ENCODE peak calls at places on chromosomes 1 and 21, in five cellular contexts. One of them, this sample, is unnamed.

GRCh38 chr1:209593747-209594146 is 10.2 kb downstream of the CAMK1G start:
- DNase-seq in GM04504: no peak
- DNase-seq in Kasumi-1: no peak
- DNase-seq in T-helper 1 cell: no peak
- DNase-seq in aorta: no peak
- DNase-seq in this sample: no peak

GRCh38 chr1:3453891-3454810 is at the start of gene ARHGEF16:
- DNase-seq in aorta: no peak
- DNase-seq in Kasumi-1: peak; percentile 17
- DNase-seq in T-helper 1 cell: peak; percentile 36
- DNase-seq in GM04504: peak; percentile 1
- DNase-seq in this sample: no peak

GRCh38 chr1:172068334-172068733 is 227.0 kb downstream of the DNM3 start:
- DNase-seq in Kasumi-1: no peak
- DNase-seq in T-helper 1 cell: no peak
- DNase-seq in GM04504: no peak
- DNase-seq in aorta: no peak
- DNase-seq in this sample: no peak

GRCh38 chr1:168512864-168513595 is 30.8 kb downstream of the XCL2 start:
- DNase-seq in T-helper 1 cell: no peak
- DNase-seq in aorta: no peak
- DNase-seq in Kasumi-1: no peak
- DNase-seq in GM04504: no peak
- DNase-seq in this sample: peak; percentile 35

GRCh38 chr1:47580451-47580980 is 142.7 kb downstream of the FOXD2 start:
- DNase-seq in T-helper 1 cell: no peak
- DNase-seq in GM04504: no peak
- DNase-seq in Kasumi-1: no peak
- DNase-seq in aorta: no peak
- DNase-seq in this sample: no peak

GRCh38 chr1:19042675-19043578 is 86.5 kb upstream of the IFFO2 start:
- DNase-seq in T-helper 1 cell: no peak
- DNase-seq in GM04504: no peak
- DNase-seq in aorta: peak; percentile 59
- DNase-seq in Kasumi-1: no peak
- DNase-seq in this sample: no peak

GRCh38 chr1:28835237-28835650 is 23.3 kb downstream of the OPRD1 start:
- DNase-seq in aorta: no peak
- DNase-seq in GM04504: no peak
- DNase-seq in T-helper 1 cell: no peak
- DNase-seq in Kasumi-1: no peak
- DNase-seq in this sample: no peak

GRCh38 chr1:64537942-64538341 is 68.0 kb downstream of the CACHD1 start:
- DNase-seq in T-helper 1 cell: no peak
- DNase-seq in Kasumi-1: no peak
- DNase-seq in GM04504: no peak
- DNase-seq in aorta: no peak
- DNase-seq in this sample: no peak

GRCh38 chr21:10272216-10272615 is 249.2 kb upstream of the TPTE start:
- DNase-seq in GM04504: no peak
- DNase-seq in Kasumi-1: no peak
- DNase-seq in aorta: peak; percentile 61
- DNase-seq in T-helper 1 cell: no peak
- DNase-seq in this sample: no peak

GRCh38 chr1:29875557-29876028 is 639.3 kb downstream of the PTPRU start:
- DNase-seq in Kasumi-1: no peak
- DNase-seq in T-helper 1 cell: no peak
- DNase-seq in aorta: no peak
- DNase-seq in GM04504: no peak
- DNase-seq in this sample: no peak

GRCh38 chr1:225660544-225660946 is 7.6 kb upstream of the ENAH start:
- DNase-seq in aorta: no peak
- DNase-seq in T-helper 1 cell: no peak
- DNase-seq in Kasumi-1: peak; percentile 66
- DNase-seq in GM04504: no peak
- DNase-seq in this sample: no peak

GRCh38 chr1:7335224-7335879 is 435.7 kb upstream of the VAMP3 start:
- DNase-seq in T-helper 1 cell: no peak
- DNase-seq in aorta: peak; percentile 36
- DNase-seq in Kasumi-1: no peak
- DNase-seq in GM04504: no peak
- DNase-seq in this sample: no peak

GRCh38 chr1:18602533-18603211 is 28.0 kb upstream of the PAX7 start:
- DNase-seq in aorta: peak; percentile 34
- DNase-seq in GM04504: no peak
- DNase-seq in Kasumi-1: no peak
- DNase-seq in T-helper 1 cell: no peak
- DNase-seq in this sample: no peak

GRCh38 chr1:51325878-51326755 is 4.2 kb downstream of the TTC39A start:
- DNase-seq in T-helper 1 cell: no peak
- DNase-seq in Kasumi-1: no peak
- DNase-seq in aorta: no peak
- DNase-seq in GM04504: no peak
- DNase-seq in this sample: no peak

GRCh38 chr1:153380711-153381110 is 5.3 kb upstream of the S100A12 start:
- DNase-seq in aorta: no peak
- DNase-seq in GM04504: no peak
- DNase-seq in Kasumi-1: no peak
- DNase-seq in T-helper 1 cell: no peak
- DNase-seq in this sample: no peak

GRCh38 chr1:31753623-31754349 is 10.4 kb downstream of the ADGRB2 start:
- DNase-seq in T-helper 1 cell: no peak
- DNase-seq in aorta: peak; percentile 85
- DNase-seq in Kasumi-1: no peak
- DNase-seq in GM04504: no peak
- DNase-seq in this sample: no peak

GRCh38 chr1:151581946-151582345 is 29.9 kb upstream of the SNX27 start:
- DNase-seq in T-helper 1 cell: no peak
- DNase-seq in Kasumi-1: no peak
- DNase-seq in aorta: no peak
- DNase-seq in GM04504: no peak
- DNase-seq in this sample: no peak

GRCh38 chr1:41447995-41448770 is 36.3 kb downstream of the EDN2 start:
- DNase-seq in Kasumi-1: no peak
- DNase-seq in GM04504: no peak
- DNase-seq in T-helper 1 cell: no peak
- DNase-seq in aorta: no peak
- DNase-seq in this sample: no peak

GRCh38 chr1:50352428-50352827 is 70.8 kb downstream of the DMRTA2 start:
- DNase-seq in Kasumi-1: no peak
- DNase-seq in aorta: no peak
- DNase-seq in T-helper 1 cell: no peak
- DNase-seq in GM04504: no peak
- DNase-seq in this sample: no peak

GRCh38 chr1:85148524-85149250 is 52.1 kb downstream of the SYDE2 start:
- DNase-seq in Kasumi-1: no peak
- DNase-seq in GM04504: peak; percentile 24
- DNase-seq in aorta: no peak
- DNase-seq in T-helper 1 cell: no peak
- DNase-seq in this sample: peak; percentile 12

GRCh38 chr21:45598109-45598508 is 45.4 kb upstream of the PCBP3 start:
- DNase-seq in GM04504: no peak
- DNase-seq in T-helper 1 cell: no peak
- DNase-seq in aorta: peak; percentile 43
- DNase-seq in Kasumi-1: no peak
- DNase-seq in this sample: no peak

GRCh38 chr1:221543529-221544120 is 198.3 kb downstream of the DUSP10 start:
- DNase-seq in Kasumi-1: peak; percentile 58
- DNase-seq in aorta: no peak
- DNase-seq in T-helper 1 cell: no peak
- DNase-seq in GM04504: no peak
- DNase-seq in this sample: no peak

GRCh38 chr1:58762806-58763205 is 21.0 kb downstream of the JUN start:
- DNase-seq in GM04504: no peak
- DNase-seq in T-helper 1 cell: no peak
- DNase-seq in aorta: no peak
- DNase-seq in Kasumi-1: no peak
- DNase-seq in this sample: no peak

GRCh38 chr1:20329793-20330542 is 39.3 kb downstream of the VWA5B1 start:
- DNase-seq in aorta: no peak
- DNase-seq in T-helper 1 cell: no peak
- DNase-seq in GM04504: no peak
- DNase-seq in Kasumi-1: no peak
- DNase-seq in this sample: no peak

GRCh38 chr1:23553896-23554480 is 5.3 kb downstream of the ID3 start:
- DNase-seq in GM04504: no peak
- DNase-seq in aorta: no peak
- DNase-seq in Kasumi-1: no peak
- DNase-seq in T-helper 1 cell: no peak
- DNase-seq in this sample: no peak

GRCh38 chr1:95021085-95021484 is 51.7 kb downstream of the ALG14 start:
- DNase-seq in Kasumi-1: no peak
- DNase-seq in GM04504: no peak
- DNase-seq in T-helper 1 cell: no peak
- DNase-seq in aorta: no peak
- DNase-seq in this sample: no peak

GRCh38 chr1:209363112-209363511 is 220.4 kb upstream of the CAMK1G start:
- DNase-seq in aorta: no peak
- DNase-seq in Kasumi-1: no peak
- DNase-seq in T-helper 1 cell: no peak
- DNase-seq in GM04504: no peak
- DNase-seq in this sample: no peak

GRCh38 chr1:54649130-54649898 is 7.7 kb downstream of the MROH7 start:
- DNase-seq in GM04504: no peak
- DNase-seq in aorta: no peak
- DNase-seq in Kasumi-1: no peak
- DNase-seq in T-helper 1 cell: no peak
- DNase-seq in this sample: no peak

This sample was measured in activated T-helper 2 cell treated with anti-CD3 and anti-CD28 coated beads, Interferon-gamma antibody, Interleukin-2, Interleukin-4, amounts not matched to agents 10 μg/mL and 5 μg/mL and 100 μg/mL, durations not matched to agents 14 hours and 24 hours and 36 hours.